ENCODE peak calls at places on chromosomes 11 and 22, in six cellular contexts. T, H, C, V, I and R are unnamed samples.

GRCh38 chr11:116986521-116987105 is 111.6 kb downstream of the SIK3 start:
- DNase-seq in H (no peak), T (no peak), V (no peak), C (no peak), I (no peak), R (no peak)

GRCh38 chr11:41116970-41117369 is 342.5 kb downstream of the LRRC4C start:
- DNase-seq in T (no peak), V (no peak), I (no peak), H (no peak), C (no peak), R (no peak)

GRCh38 chr11:76770642-76771445 is 12.3 kb upstream of the TSKU start:
- DNase-seq in H (no peak), T (peak), I (no peak), C (no peak), V (peak), R (no peak)

GRCh38 chr22:23305321-23305910 is 125.1 kb downstream of the BCR start:
- DNase-seq in C (no peak), T (no peak), H (no peak), I (no peak), V (no peak), R (no peak)

GRCh38 chr11:73219396-73220285 is 1.6 kb downstream of the P2RY2 start:
- DNase-seq in V (no peak), C (no peak), T (no peak), H (no peak), I (no peak), R (no peak)

GRCh38 chr11:13963949-13964770 is 1.6 kb downstream of the SPON1 start:
- DNase-seq in C (no peak), T (no peak), V (no peak), H (peak), I (peak), R (peak)

GRCh38 chr22:40055143-40055926 is 60.6 kb downstream of the FAM83F start:
- DNase-seq in V (no peak), C (no peak), H (no peak), T (no peak), I (no peak), R (no peak)

GRCh38 chr11:27040302-27041115 is at the start of gene BBOX1:
- DNase-seq in V (no peak), C (no peak), H (no peak), I (no peak), T (no peak), R (no peak)

GRCh38 chr11:31702966-31703365 is 108.2 kb downstream of the PAX6 start:
- DNase-seq in H (peak), T (no peak), I (no peak), V (no peak), C (no peak), R (no peak)

GRCh38 chr11:77120571-77120970 is 7.5 kb upstream of the MYO7A start:
- DNase-seq in H (no peak), C (no peak), V (no peak), I (no peak), T (no peak), R (no peak)

GRCh38 chr11:1230456-1231395 is 7.9 kb downstream of the MUC5B start:
- DNase-seq in V (no peak), T (peak), C (no peak), I (peak), H (no peak), R (peak)